ENCODE peak calls at places on chromosome 3, in six cellular contexts. D is kidney, M is right cardiac atrium, L is PC-9, R is aorta, Z is suprapubic skin. G is an unnamed sample. For H3K4me1, the result is how much of the 10 kb centered on the place peaks cover.

GRCh38 chr3:44065741-44066140 is 175.9 kb upstream of the TOPAZ1 start:
- DNase-seq in D (no peak), M (no peak), L (no peak), R (no peak), Z (no peak), G (no peak)

GRCh38 chr3:43098761-43099160 is 7.1 kb downstream of the POMGNT2 start:
- DNase-seq in D (no peak), M (no peak), L (no peak), R (no peak), Z (no peak), G (no peak)

GRCh38 chr3:181712190-181712504 is 422 bp downstream of the SOX2 start:
- DNase-seq in D (no peak), M (no peak), L (no peak), R (no peak), Z (no peak), G (no peak)

GRCh38 chr3:15797600-15798303 is at the start of gene ANKRD28:
- DNase-seq in D (no peak), M (no peak), L (peak), R (no peak), Z (no peak), G (peak)

GRCh38 chr3:97952280-97952679 is 20.0 kb downstream of the RIOX2 start:
- DNase-seq in D (peak), M (peak), L (peak), R (peak), Z (no peak), G (no peak)

GRCh38 chr3:217436-217835 is 20.9 kb downstream of the CHL1 start:
- DNase-seq in D (no peak), M (no peak), L (no peak), R (no peak), Z (no peak), G (no peak)

GRCh38 chr3:83453010-83453409 is 1505.8 kb upstream of the CADM2 start:
- DNase-seq in D (no peak), M (no peak), L (no peak), R (no peak), Z (no peak), G (no peak)

GRCh38 chr3:184710870-184711365 is 946 bp downstream of the MAGEF1 start:
- DNase-seq in D (no peak), M (no peak), L (no peak), R (no peak), Z (no peak), G (peak)

GRCh38 chr3:43759297-43759782 is 68.6 kb downstream of the ABHD5 start:
- DNase-seq in D (peak), M (no peak), L (peak), R (no peak), Z (no peak), G (no peak)

GRCh38 chr3:9194509-9195184 is 54.8 kb downstream of the SRGAP3 start:
- DNase-seq in D (no peak), M (no peak), L (no peak), R (no peak), Z (no peak), G (no peak)

GRCh38 chr3:23548706-23549105 is 257.0 kb upstream of the UBE2E1 start:
- DNase-seq in D (no peak), M (no peak), L (no peak), R (no peak), Z (no peak), G (no peak)

GRCh38 chr3:149638401-149639092 is 19.3 kb downstream of the WWTR1 start:
- DNase-seq in D (no peak), M (no peak), L (no peak), R (no peak), Z (no peak), G (no peak)

GRCh38 chr3:167653750-167654149 is at the start of gene WDR49:
- DNase-seq in D (no peak), M (no peak), L (no peak), R (no peak), Z (no peak), G (no peak)

GRCh38 chr3:175443682-175444081 is 584.5 kb downstream of the NAALADL2 start:
- DNase-seq in D (no peak), M (no peak), L (no peak), R (no peak), Z (no peak), G (peak)

GRCh38 chr3:172099495-172099808 is 60.1 kb downstream of the FNDC3B start:
- DNase-seq in D (no peak), M (no peak), L (no peak), R (no peak), Z (no peak), G (no peak)
- H3K4me1 ChIP-seq in D (under half), M (under half), L (half or more), R (under half), Z (under half), G (half or more)

GRCh38 chr3:12603969-12604368 is 47.1 kb downstream of the MKRN2 start:
- DNase-seq in D (no peak), M (no peak), L (no peak), R (no peak), Z (no peak), G (no peak)
- H3K4me1 ChIP-seq in D (under half), M (under half), L (under half), R (under half), Z (under half), G (under half)

GRCh38 chr3:45626096-45626887 is 31.7 kb downstream of the LIMD1 start:
- DNase-seq in D (no peak), M (no peak), L (no peak), R (no peak), Z (no peak), G (no peak)
- H3K4me1 ChIP-seq in D (under half), M (under half), L (under half), R (under half), Z (under half), G (under half)

GRCh38 chr3:128484404-128485282 is 8.4 kb downstream of the GATA2 start:
- DNase-seq in D (peak), M (peak), L (no peak), R (peak), Z (no peak), G (no peak)
- H3K4me1 ChIP-seq in D (under half), M (under half), L (under half), R (under half), Z (half or more), G (under half)

DNA sequence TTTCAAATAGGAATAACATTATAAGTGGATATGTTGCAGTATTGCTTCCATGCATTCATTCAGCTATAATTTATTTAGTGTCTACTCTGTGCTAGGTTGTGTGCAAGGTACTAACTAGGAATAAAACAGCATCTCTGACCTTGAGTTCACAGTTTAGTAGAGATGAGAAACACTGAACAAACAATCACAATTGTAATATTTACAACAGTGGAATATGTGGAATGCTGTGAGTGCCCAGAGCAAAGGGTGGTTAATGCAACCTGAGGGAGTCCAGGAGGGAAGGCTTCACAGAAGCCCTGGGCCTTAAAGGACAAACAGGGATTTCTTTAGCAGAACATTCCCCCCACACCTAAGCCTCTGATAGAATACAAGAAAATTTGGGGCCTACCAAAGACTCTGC is 13.3 kb downstream of the SFMBT1 start:
- DNase-seq in D (no peak), M (no peak), L (no peak), R (no peak), Z (no peak), G (no peak)
- H3K4me1 ChIP-seq in D (under half), M (under half), L (under half), R (under half), Z (under half), G (under half)

GRCh38 chr3:191360620-191361019 is 30.3 kb upstream of the UTS2B start:
- DNase-seq in D (no peak), M (no peak), L (peak), R (no peak), Z (no peak), G (no peak)
- H3K4me1 ChIP-seq in D (under half), M (under half), L (half or more), R (under half), Z (under half), G (under half)

DNA sequence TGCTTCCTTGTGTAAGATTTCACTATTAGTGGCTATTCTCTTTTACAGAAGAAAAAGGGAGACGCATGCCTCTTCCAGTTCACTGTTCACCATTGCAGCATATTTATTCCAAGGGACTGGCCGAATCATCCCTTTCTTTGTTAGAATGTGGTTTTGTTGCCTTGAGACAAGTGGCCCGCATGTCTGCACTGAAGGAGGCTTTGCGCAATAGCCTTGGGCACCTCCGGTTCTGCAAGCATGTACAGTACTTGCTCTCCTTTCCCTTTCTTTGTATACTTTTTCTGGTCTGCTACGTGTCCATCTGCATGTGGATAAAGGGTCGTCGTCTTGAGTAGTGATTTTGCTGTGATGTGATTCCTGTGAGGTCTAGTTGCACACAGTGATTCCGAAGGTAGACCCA is 43.0 kb downstream of the FLNB start:
- DNase-seq in D (no peak), M (no peak), L (peak), R (peak), Z (no peak), G (no peak)
- H3K4me1 ChIP-seq in D (under half), M (under half), L (half or more), R (under half), Z (half or more), G (under half)

GRCh38 chr3:49346797-49347251 is 7.0 kb upstream of the USP4 start:
- DNase-seq in D (no peak), M (no peak), L (peak), R (no peak), Z (no peak), G (no peak)

GRCh38 chr3:49349617-49350114 is 8.5 kb downstream of the GPX1 start:
- DNase-seq in D (no peak), M (no peak), L (no peak), R (no peak), Z (no peak), G (no peak)

GRCh38 chr3:49353022-49353421 is 5.1 kb downstream of the GPX1 start:
- DNase-seq in D (no peak), M (no peak), L (peak), R (no peak), Z (no peak), G (no peak)

GRCh38 chr3:49352286-49352685 is 5.9 kb downstream of the GPX1 start:
- DNase-seq in D (no peak), M (no peak), L (no peak), R (no peak), Z (no peak), G (no peak)

GRCh38 chr3:49351521-49352011 is 6.6 kb downstream of the GPX1 start:
- DNase-seq in D (no peak), M (no peak), L (peak), R (no peak), Z (no peak), G (no peak)
- H3K4me1 ChIP-seq in D (under half), M (under half), L (half or more), R (under half), Z (under half), G (under half)

GRCh38 chr3:134353831-134354611 is 20.2 kb downstream of the AMOTL2 start:
- DNase-seq in D (peak), M (peak), L (peak), R (peak), Z (no peak), G (no peak)

GRCh38 chr3:134356411-134357040 is 17.7 kb downstream of the AMOTL2 start:
- DNase-seq in D (no peak), M (peak), L (no peak), R (peak), Z (no peak), G (no peak)

GRCh38 chr3:134357261-134357913 is 16.9 kb downstream of the AMOTL2 start:
- DNase-seq in D (no peak), M (peak), L (no peak), R (peak), Z (no peak), G (no peak)

GRCh38 chr3:134354612-134355275 is 19.5 kb downstream of the AMOTL2 start:
- DNase-seq in D (no peak), M (peak), L (no peak), R (peak), Z (no peak), G (no peak)

GRCh38 chr3:134355416-134355815 is 18.8 kb downstream of the AMOTL2 start:
- DNase-seq in D (no peak), M (peak), L (no peak), R (no peak), Z (no peak), G (no peak)
- H3K4me1 ChIP-seq in D (half or more), M (under half), L (half or more), R (under half), Z (half or more), G (under half)

DNA sequence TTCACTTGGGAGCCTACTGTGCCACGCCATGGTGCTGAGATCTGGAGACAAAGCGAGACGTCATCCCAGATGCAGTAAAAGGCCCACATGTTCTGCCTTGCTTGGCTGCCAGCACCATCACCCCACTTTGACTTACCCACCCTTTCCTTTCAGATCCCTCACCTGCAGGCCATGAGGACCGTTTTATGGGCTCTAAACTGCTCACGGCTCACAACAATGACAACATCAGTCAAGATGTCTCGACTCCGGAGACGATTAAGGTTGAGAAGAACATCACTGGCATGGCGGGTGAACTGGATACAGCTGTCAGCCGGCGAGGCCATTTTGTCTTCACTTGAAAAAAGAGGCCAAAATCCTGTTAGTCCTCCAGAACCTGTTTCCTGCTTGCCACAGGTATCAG is 11.9 kb downstream of the BCL6 start:
- DNase-seq in D (no peak), M (no peak), L (no peak), R (no peak), Z (no peak), G (no peak)
- H3K4me1 ChIP-seq in D (under half), M (under half), L (under half), R (under half), Z (under half), G (under half)